ENCODE peak calls at places on chromosome 13, in seven cellular contexts. Q, V, Y, O, H, D and L are unnamed samples.
A peak's percentile ranks its signal among the peaks of the same experiment; 100 is the strongest.

GRCh38 chr13:49569993-49570689 is 15.2 kb downstream of the RCBTB1 start:
- DNase-seq in Q (no peak), V (no peak), Y (no peak), O (no peak), H (no peak), D (no peak), L (no peak)

GRCh38 chr13:114004416-114005205 is 30.7 kb upstream of the C13orf46 start:
- DNase-seq in Q (no peak), V (no peak), Y (no peak), O (no peak), H (no peak), D (no peak), L (no peak)

GRCh38 chr13:99802416-99802815 is 169.2 kb downstream of the ZIC5 start:
- DNase-seq in Q (no peak), V (no peak), Y (no peak), O (no peak), H (no peak), D (no peak), L (no peak)

GRCh38 chr13:109673477-109673876 is 112.9 kb downstream of the IRS2 start:
- DNase-seq in Q (no peak), V (no peak), Y (no peak), O (no peak), H (no peak), D (no peak), L (no peak)

GRCh38 chr13:30049692-30050091 is 199.3 kb upstream of the UBL3 start:
- DNase-seq in Q (no peak), V (no peak), Y (no peak), O (no peak), H (no peak), D (no peak), L (no peak)

GRCh38 chr13:114147803-114148520 is 15.5 kb upstream of the RASA3 start:
- DNase-seq in Q (no peak), V (no peak), Y (no peak), O (no peak), H (no peak), D (no peak), L (no peak)

GRCh38 chr13:50080158-50080855 is 65.1 kb downstream of the KCNRG start:
- DNase-seq in Q (peak; percentile 39), V (no peak), Y (peak; percentile 34), O (peak; percentile 9), H (no peak), D (peak; percentile 7), L (no peak)

GRCh38 chr13:110705356-110705825 is 525 bp downstream of the CARS2 start:
- DNase-seq in Q (no peak), V (no peak), Y (peak; percentile 10), O (no peak), H (no peak), D (no peak), L (no peak)

GRCh38 chr13:71831716-71832115 is 35.3 kb downstream of the DACH1 start:
- DNase-seq in Q (no peak), V (no peak), Y (peak; percentile 7), O (no peak), H (no peak), D (no peak), L (no peak)

GRCh38 chr13:63625869-63626268 is 2210.2 kb upstream of the PCDH20 start:
- DNase-seq in Q (no peak), V (no peak), Y (no peak), O (no peak), H (no peak), D (no peak), L (no peak)

GRCh38 chr13:108700421-108701170 is 71.2 kb downstream of the MYO16 start:
- DNase-seq in Q (no peak), V (no peak), Y (no peak), O (no peak), H (no peak), D (no peak), L (no peak)

GRCh38 chr13:49561064-49561410 is 24.3 kb downstream of the RCBTB1 start:
- DNase-seq in Q (no peak), V (no peak), Y (peak; percentile 18), O (no peak), H (no peak), D (no peak), L (no peak)